ENCODE peak calls at places on chromosome 19, in ten cellular contexts. One of them, this sample, is unnamed.

GRCh38 chr19:40521276-40521675 is 54.5 kb downstream of the SPTBN4 start:
- DNase-seq in A172: no peak
- DNase-seq in stimulated activated CD8-positive, alpha-beta memory T cell treated with anti-CD3 and anti-CD28 coated beads, Interleukin-2, amount 100 ng/mL, for 48 hours: no peak
- DNase-seq in testis: no peak
- DNase-seq in mucosa of descending colon: no peak
- DNase-seq in stimulated activated CD4-positive, alpha-beta T cell treated with anti-CD3 and anti-CD28 coated beads, Interleukin-2, amount 100 ng/mL, for 24 hours: no peak
- DNase-seq in putamen: no peak
- DNase-seq in neural progenitor cell: no peak
- DNase-seq in iris pigment epithelial cell: peak; percentile 35
- DNase-seq in progenitor cell of endocrine pancreas: no peak
- DNase-seq in this sample: no peak

GRCh38 chr19:12774588-12775555 is at the start of gene HOOK2:
- DNase-seq in testis: peak; percentile 66
- DNase-seq in putamen: no peak
- DNase-seq in iris pigment epithelial cell: no peak
- DNase-seq in A172: no peak
- DNase-seq in mucosa of descending colon: peak; percentile 97
- DNase-seq in stimulated activated CD4-positive, alpha-beta T cell treated with anti-CD3 and anti-CD28 coated beads, Interleukin-2, amount 100 ng/mL, for 24 hours: peak; percentile 34
- DNase-seq in stimulated activated CD8-positive, alpha-beta memory T cell treated with anti-CD3 and anti-CD28 coated beads, Interleukin-2, amount 100 ng/mL, for 48 hours: no peak
- DNase-seq in progenitor cell of endocrine pancreas: peak; percentile 94
- DNase-seq in neural progenitor cell: peak; percentile 37
- DNase-seq in this sample: no peak

GRCh38 chr19:41064974-41065569 is 23.2 kb upstream of the CYP2A13 start:
- DNase-seq in progenitor cell of endocrine pancreas: no peak
- DNase-seq in putamen: no peak
- DNase-seq in mucosa of descending colon: no peak
- DNase-seq in testis: peak; percentile 47
- DNase-seq in stimulated activated CD4-positive, alpha-beta T cell treated with anti-CD3 and anti-CD28 coated beads, Interleukin-2, amount 100 ng/mL, for 24 hours: no peak
- DNase-seq in A172: peak; percentile 40
- DNase-seq in iris pigment epithelial cell: peak; percentile 53
- DNase-seq in stimulated activated CD8-positive, alpha-beta memory T cell treated with anti-CD3 and anti-CD28 coated beads, Interleukin-2, amount 100 ng/mL, for 48 hours: no peak
- DNase-seq in neural progenitor cell: peak; percentile 38
- DNase-seq in this sample: no peak

GRCh38 chr19:21398851-21399250 is 1.9 kb downstream of the ZNF493 start:
- DNase-seq in putamen: no peak
- DNase-seq in stimulated activated CD4-positive, alpha-beta T cell treated with anti-CD3 and anti-CD28 coated beads, Interleukin-2, amount 100 ng/mL, for 24 hours: no peak
- DNase-seq in stimulated activated CD8-positive, alpha-beta memory T cell treated with anti-CD3 and anti-CD28 coated beads, Interleukin-2, amount 100 ng/mL, for 48 hours: no peak
- DNase-seq in iris pigment epithelial cell: peak; percentile 51
- DNase-seq in testis: no peak
- DNase-seq in progenitor cell of endocrine pancreas: no peak
- DNase-seq in mucosa of descending colon: no peak
- DNase-seq in A172: no peak
- DNase-seq in neural progenitor cell: no peak
- DNase-seq in this sample: no peak

GRCh38 chr19:35767288-35768081 is 7.9 kb upstream of the ARHGAP33 start:
- DNase-seq in A172: no peak
- DNase-seq in neural progenitor cell: peak; percentile 65
- DNase-seq in testis: peak; percentile 71
- DNase-seq in putamen: no peak
- DNase-seq in stimulated activated CD4-positive, alpha-beta T cell treated with anti-CD3 and anti-CD28 coated beads, Interleukin-2, amount 100 ng/mL, for 24 hours: no peak
- DNase-seq in iris pigment epithelial cell: no peak
- DNase-seq in stimulated activated CD8-positive, alpha-beta memory T cell treated with anti-CD3 and anti-CD28 coated beads, Interleukin-2, amount 100 ng/mL, for 48 hours: no peak
- DNase-seq in mucosa of descending colon: no peak
- DNase-seq in progenitor cell of endocrine pancreas: peak; percentile 63
- DNase-seq in this sample: no peak

GRCh38 chr19:42412223-42412622 is 15.0 kb downstream of the LIPE start:
- DNase-seq in neural progenitor cell: peak; percentile 33
- DNase-seq in stimulated activated CD4-positive, alpha-beta T cell treated with anti-CD3 and anti-CD28 coated beads, Interleukin-2, amount 100 ng/mL, for 24 hours: no peak
- DNase-seq in iris pigment epithelial cell: no peak
- DNase-seq in stimulated activated CD8-positive, alpha-beta memory T cell treated with anti-CD3 and anti-CD28 coated beads, Interleukin-2, amount 100 ng/mL, for 48 hours: no peak
- DNase-seq in mucosa of descending colon: peak; percentile 86
- DNase-seq in progenitor cell of endocrine pancreas: no peak
- DNase-seq in testis: no peak
- DNase-seq in putamen: peak; percentile 85
- DNase-seq in A172: peak; percentile 38
- DNase-seq in this sample: peak; percentile 93

GRCh38 chr19:50808856-50809255 is 14.7 kb downstream of the KLK1 start:
- DNase-seq in iris pigment epithelial cell: no peak
- DNase-seq in progenitor cell of endocrine pancreas: no peak
- DNase-seq in testis: no peak
- DNase-seq in putamen: no peak
- DNase-seq in neural progenitor cell: no peak
- DNase-seq in stimulated activated CD4-positive, alpha-beta T cell treated with anti-CD3 and anti-CD28 coated beads, Interleukin-2, amount 100 ng/mL, for 24 hours: no peak
- DNase-seq in A172: no peak
- DNase-seq in mucosa of descending colon: no peak
- DNase-seq in stimulated activated CD8-positive, alpha-beta memory T cell treated with anti-CD3 and anti-CD28 coated beads, Interleukin-2, amount 100 ng/mL, for 48 hours: no peak
- DNase-seq in this sample: no peak

GRCh38 chr19:42596391-42597071 is 1.8 kb upstream of the CEACAM8 start:
- DNase-seq in stimulated activated CD8-positive, alpha-beta memory T cell treated with anti-CD3 and anti-CD28 coated beads, Interleukin-2, amount 100 ng/mL, for 48 hours: peak; percentile 4
- DNase-seq in mucosa of descending colon: peak; percentile 71
- DNase-seq in stimulated activated CD4-positive, alpha-beta T cell treated with anti-CD3 and anti-CD28 coated beads, Interleukin-2, amount 100 ng/mL, for 24 hours: peak; percentile 57
- DNase-seq in testis: peak; percentile 55
- DNase-seq in A172: peak; percentile 10
- DNase-seq in putamen: peak; percentile 6
- DNase-seq in progenitor cell of endocrine pancreas: peak; percentile 48
- DNase-seq in neural progenitor cell: peak; percentile 54
- DNase-seq in iris pigment epithelial cell: peak; percentile 8
- DNase-seq in this sample: peak; percentile 13

GRCh38 chr19:55902080-55902751 is 29.9 kb downstream of the NLRP13 start:
- DNase-seq in A172: no peak
- DNase-seq in testis: no peak
- DNase-seq in progenitor cell of endocrine pancreas: no peak
- DNase-seq in neural progenitor cell: no peak
- DNase-seq in putamen: no peak
- DNase-seq in mucosa of descending colon: no peak
- DNase-seq in stimulated activated CD8-positive, alpha-beta memory T cell treated with anti-CD3 and anti-CD28 coated beads, Interleukin-2, amount 100 ng/mL, for 48 hours: no peak
- DNase-seq in stimulated activated CD4-positive, alpha-beta T cell treated with anti-CD3 and anti-CD28 coated beads, Interleukin-2, amount 100 ng/mL, for 24 hours: no peak
- DNase-seq in iris pigment epithelial cell: no peak
- DNase-seq in this sample: no peak

GRCh38 chr19:49272204-49272603 is 52.8 kb downstream of the SLC6A16 start:
- DNase-seq in stimulated activated CD4-positive, alpha-beta T cell treated with anti-CD3 and anti-CD28 coated beads, Interleukin-2, amount 100 ng/mL, for 24 hours: no peak
- DNase-seq in stimulated activated CD8-positive, alpha-beta memory T cell treated with anti-CD3 and anti-CD28 coated beads, Interleukin-2, amount 100 ng/mL, for 48 hours: no peak
- DNase-seq in putamen: no peak
- DNase-seq in A172: peak; percentile 67
- DNase-seq in progenitor cell of endocrine pancreas: no peak
- DNase-seq in iris pigment epithelial cell: peak; percentile 74
- DNase-seq in neural progenitor cell: no peak
- DNase-seq in mucosa of descending colon: no peak
- DNase-seq in testis: no peak
- DNase-seq in this sample: no peak

GRCh38 chr19:33280351-33280921 is 21.9 kb downstream of the CEBPA start:
- DNase-seq in iris pigment epithelial cell: no peak
- DNase-seq in neural progenitor cell: no peak
- DNase-seq in mucosa of descending colon: no peak
- DNase-seq in stimulated activated CD8-positive, alpha-beta memory T cell treated with anti-CD3 and anti-CD28 coated beads, Interleukin-2, amount 100 ng/mL, for 48 hours: no peak
- DNase-seq in testis: no peak
- DNase-seq in progenitor cell of endocrine pancreas: no peak
- DNase-seq in putamen: no peak
- DNase-seq in A172: peak; percentile 42
- DNase-seq in stimulated activated CD4-positive, alpha-beta T cell treated with anti-CD3 and anti-CD28 coated beads, Interleukin-2, amount 100 ng/mL, for 24 hours: peak; percentile 60
- DNase-seq in this sample: peak; percentile 40

GRCh38 chr19:32363175-32363574 is 17.8 kb downstream of the ZNF507 start:
- DNase-seq in iris pigment epithelial cell: peak; percentile 74
- DNase-seq in A172: no peak
- DNase-seq in stimulated activated CD8-positive, alpha-beta memory T cell treated with anti-CD3 and anti-CD28 coated beads, Interleukin-2, amount 100 ng/mL, for 48 hours: no peak
- DNase-seq in mucosa of descending colon: no peak
- DNase-seq in testis: no peak
- DNase-seq in progenitor cell of endocrine pancreas: no peak
- DNase-seq in neural progenitor cell: no peak
- DNase-seq in putamen: no peak
- DNase-seq in stimulated activated CD4-positive, alpha-beta T cell treated with anti-CD3 and anti-CD28 coated beads, Interleukin-2, amount 100 ng/mL, for 24 hours: no peak
- DNase-seq in this sample: peak; percentile 57

GRCh38 chr19:39501340-39501739 is 2.6 kb downstream of the DLL3 start:
- DNase-seq in mucosa of descending colon: no peak
- DNase-seq in testis: no peak
- DNase-seq in A172: no peak
- DNase-seq in putamen: no peak
- DNase-seq in iris pigment epithelial cell: no peak
- DNase-seq in neural progenitor cell: no peak
- DNase-seq in progenitor cell of endocrine pancreas: no peak
- DNase-seq in stimulated activated CD8-positive, alpha-beta memory T cell treated with anti-CD3 and anti-CD28 coated beads, Interleukin-2, amount 100 ng/mL, for 48 hours: no peak
- DNase-seq in stimulated activated CD4-positive, alpha-beta T cell treated with anti-CD3 and anti-CD28 coated beads, Interleukin-2, amount 100 ng/mL, for 24 hours: no peak
- DNase-seq in this sample: no peak

GRCh38 chr19:36686365-36687213 is 823 bp upstream of the ZNF567 start:
- DNase-seq in stimulated activated CD8-positive, alpha-beta memory T cell treated with anti-CD3 and anti-CD28 coated beads, Interleukin-2, amount 100 ng/mL, for 48 hours: no peak
- DNase-seq in testis: no peak
- DNase-seq in mucosa of descending colon: peak; percentile 36
- DNase-seq in stimulated activated CD4-positive, alpha-beta T cell treated with anti-CD3 and anti-CD28 coated beads, Interleukin-2, amount 100 ng/mL, for 24 hours: no peak
- DNase-seq in A172: peak; percentile 7
- DNase-seq in progenitor cell of endocrine pancreas: no peak
- DNase-seq in putamen: no peak
- DNase-seq in neural progenitor cell: peak; percentile 19
- DNase-seq in iris pigment epithelial cell: peak; percentile 20
- DNase-seq in this sample: no peak

GRCh38 chr19:41626877-41627276 is at the start of gene CEACAM4:
- DNase-seq in A172: no peak
- DNase-seq in testis: no peak
- DNase-seq in mucosa of descending colon: no peak
- DNase-seq in putamen: no peak
- DNase-seq in stimulated activated CD8-positive, alpha-beta memory T cell treated with anti-CD3 and anti-CD28 coated beads, Interleukin-2, amount 100 ng/mL, for 48 hours: no peak
- DNase-seq in progenitor cell of endocrine pancreas: no peak
- DNase-seq in stimulated activated CD4-positive, alpha-beta T cell treated with anti-CD3 and anti-CD28 coated beads, Interleukin-2, amount 100 ng/mL, for 24 hours: no peak
- DNase-seq in iris pigment epithelial cell: no peak
- DNase-seq in neural progenitor cell: no peak
- DNase-seq in this sample: peak; percentile 14

GRCh38 chr19:17720487-17720839 is 1.2 kb downstream of the MAP1S start:
- DNase-seq in putamen: peak; percentile 38
- DNase-seq in progenitor cell of endocrine pancreas: no peak
- DNase-seq in stimulated activated CD8-positive, alpha-beta memory T cell treated with anti-CD3 and anti-CD28 coated beads, Interleukin-2, amount 100 ng/mL, for 48 hours: no peak
- DNase-seq in stimulated activated CD4-positive, alpha-beta T cell treated with anti-CD3 and anti-CD28 coated beads, Interleukin-2, amount 100 ng/mL, for 24 hours: no peak
- DNase-seq in mucosa of descending colon: no peak
- DNase-seq in A172: no peak
- DNase-seq in iris pigment epithelial cell: peak; percentile 16
- DNase-seq in neural progenitor cell: no peak
- DNase-seq in testis: no peak
- DNase-seq in this sample: no peak

GRCh38 chr19:18193388-18194207 is 580 bp downstream of the MPV17L2 start:
- DNase-seq in testis: peak; percentile 26
- DNase-seq in mucosa of descending colon: peak; percentile 38
- DNase-seq in neural progenitor cell: peak; percentile 45
- DNase-seq in A172: no peak
- DNase-seq in iris pigment epithelial cell: no peak
- DNase-seq in stimulated activated CD8-positive, alpha-beta memory T cell treated with anti-CD3 and anti-CD28 coated beads, Interleukin-2, amount 100 ng/mL, for 48 hours: no peak
- DNase-seq in putamen: no peak
- DNase-seq in progenitor cell of endocrine pancreas: no peak
- DNase-seq in stimulated activated CD4-positive, alpha-beta T cell treated with anti-CD3 and anti-CD28 coated beads, Interleukin-2, amount 100 ng/mL, for 24 hours: no peak
- DNase-seq in this sample: no peak

GRCh38 chr19:2983351-2984195 is 6.2 kb downstream of the TLE6 start:
- DNase-seq in neural progenitor cell: peak; percentile 92
- DNase-seq in stimulated activated CD8-positive, alpha-beta memory T cell treated with anti-CD3 and anti-CD28 coated beads, Interleukin-2, amount 100 ng/mL, for 48 hours: no peak
- DNase-seq in A172: peak; percentile 69
- DNase-seq in iris pigment epithelial cell: peak; percentile 28
- DNase-seq in mucosa of descending colon: peak; percentile 48
- DNase-seq in testis: peak; percentile 54
- DNase-seq in stimulated activated CD4-positive, alpha-beta T cell treated with anti-CD3 and anti-CD28 coated beads, Interleukin-2, amount 100 ng/mL, for 24 hours: no peak
- DNase-seq in putamen: no peak
- DNase-seq in progenitor cell of endocrine pancreas: peak; percentile 40
- DNase-seq in this sample: no peak

GRCh38 chr19:13022859-13023636 is 27.8 kb downstream of the NFIX start:
- DNase-seq in stimulated activated CD4-positive, alpha-beta T cell treated with anti-CD3 and anti-CD28 coated beads, Interleukin-2, amount 100 ng/mL, for 24 hours: no peak
- DNase-seq in mucosa of descending colon: peak; percentile 76
- DNase-seq in testis: peak; percentile 80
- DNase-seq in iris pigment epithelial cell: peak; percentile 95
- DNase-seq in stimulated activated CD8-positive, alpha-beta memory T cell treated with anti-CD3 and anti-CD28 coated beads, Interleukin-2, amount 100 ng/mL, for 48 hours: no peak
- DNase-seq in progenitor cell of endocrine pancreas: no peak
- DNase-seq in A172: peak; percentile 93
- DNase-seq in putamen: peak; percentile 96
- DNase-seq in neural progenitor cell: peak; percentile 77
- DNase-seq in this sample: peak; percentile 97

GRCh38 chr19:3365093-3365446 is 1.3 kb upstream of the NFIC start:
- DNase-seq in A172: no peak
- DNase-seq in progenitor cell of endocrine pancreas: no peak
- DNase-seq in putamen: no peak
- DNase-seq in mucosa of descending colon: no peak
- DNase-seq in iris pigment epithelial cell: no peak
- DNase-seq in stimulated activated CD8-positive, alpha-beta memory T cell treated with anti-CD3 and anti-CD28 coated beads, Interleukin-2, amount 100 ng/mL, for 48 hours: no peak
- DNase-seq in stimulated activated CD4-positive, alpha-beta T cell treated with anti-CD3 and anti-CD28 coated beads, Interleukin-2, amount 100 ng/mL, for 24 hours: no peak
- DNase-seq in testis: no peak
- DNase-seq in neural progenitor cell: no peak
- DNase-seq in this sample: no peak

GRCh38 chr19:2064395-2064787 is 13.3 kb upstream of the MKNK2 start:
- DNase-seq in testis: no peak
- DNase-seq in mucosa of descending colon: no peak
- DNase-seq in stimulated activated CD8-positive, alpha-beta memory T cell treated with anti-CD3 and anti-CD28 coated beads, Interleukin-2, amount 100 ng/mL, for 48 hours: no peak
- DNase-seq in neural progenitor cell: no peak
- DNase-seq in A172: no peak
- DNase-seq in iris pigment epithelial cell: no peak
- DNase-seq in putamen: no peak
- DNase-seq in progenitor cell of endocrine pancreas: no peak
- DNase-seq in stimulated activated CD4-positive, alpha-beta T cell treated with anti-CD3 and anti-CD28 coated beads, Interleukin-2, amount 100 ng/mL, for 24 hours: no peak
- DNase-seq in this sample: no peak

GRCh38 chr19:38152461-38153379 is 71.3 kb downstream of the DPF1 start:
- DNase-seq in iris pigment epithelial cell: peak; percentile 48
- DNase-seq in neural progenitor cell: no peak
- DNase-seq in progenitor cell of endocrine pancreas: no peak
- DNase-seq in stimulated activated CD8-positive, alpha-beta memory T cell treated with anti-CD3 and anti-CD28 coated beads, Interleukin-2, amount 100 ng/mL, for 48 hours: no peak
- DNase-seq in A172: peak; percentile 70
- DNase-seq in putamen: no peak
- DNase-seq in mucosa of descending colon: no peak
- DNase-seq in testis: no peak
- DNase-seq in stimulated activated CD4-positive, alpha-beta T cell treated with anti-CD3 and anti-CD28 coated beads, Interleukin-2, amount 100 ng/mL, for 24 hours: no peak
- DNase-seq in this sample: no peak

GRCh38 chr19:42343344-42344110 is 18.1 kb downstream of the MEGF8 start:
- DNase-seq in putamen: no peak
- DNase-seq in progenitor cell of endocrine pancreas: no peak
- DNase-seq in neural progenitor cell: peak; percentile 52
- DNase-seq in testis: no peak
- DNase-seq in A172: no peak
- DNase-seq in stimulated activated CD8-positive, alpha-beta memory T cell treated with anti-CD3 and anti-CD28 coated beads, Interleukin-2, amount 100 ng/mL, for 48 hours: no peak
- DNase-seq in iris pigment epithelial cell: no peak
- DNase-seq in stimulated activated CD4-positive, alpha-beta T cell treated with anti-CD3 and anti-CD28 coated beads, Interleukin-2, amount 100 ng/mL, for 24 hours: no peak
- DNase-seq in mucosa of descending colon: no peak
- DNase-seq in this sample: no peak

GRCh38 chr19:4144666-4145261 is 8.7 kb upstream of the CREB3L3 start:
- DNase-seq in neural progenitor cell: no peak
- DNase-seq in A172: peak; percentile 86
- DNase-seq in mucosa of descending colon: peak; percentile 71
- DNase-seq in testis: no peak
- DNase-seq in stimulated activated CD8-positive, alpha-beta memory T cell treated with anti-CD3 and anti-CD28 coated beads, Interleukin-2, amount 100 ng/mL, for 48 hours: no peak
- DNase-seq in iris pigment epithelial cell: no peak
- DNase-seq in putamen: no peak
- DNase-seq in stimulated activated CD4-positive, alpha-beta T cell treated with anti-CD3 and anti-CD28 coated beads, Interleukin-2, amount 100 ng/mL, for 24 hours: no peak
- DNase-seq in progenitor cell of endocrine pancreas: no peak
- DNase-seq in this sample: no peak

GRCh38 chr19:29375429-29376093 is 150.2 kb upstream of the VSTM2B start:
- DNase-seq in A172: no peak
- DNase-seq in stimulated activated CD8-positive, alpha-beta memory T cell treated with anti-CD3 and anti-CD28 coated beads, Interleukin-2, amount 100 ng/mL, for 48 hours: no peak
- DNase-seq in progenitor cell of endocrine pancreas: no peak
- DNase-seq in testis: no peak
- DNase-seq in mucosa of descending colon: no peak
- DNase-seq in stimulated activated CD4-positive, alpha-beta T cell treated with anti-CD3 and anti-CD28 coated beads, Interleukin-2, amount 100 ng/mL, for 24 hours: no peak
- DNase-seq in putamen: no peak
- DNase-seq in iris pigment epithelial cell: no peak
- DNase-seq in neural progenitor cell: no peak
- DNase-seq in this sample: no peak

GRCh38 chr19:7849631-7850428 is 19.8 kb downstream of the EVI5L start:
- DNase-seq in mucosa of descending colon: no peak
- DNase-seq in stimulated activated CD4-positive, alpha-beta T cell treated with anti-CD3 and anti-CD28 coated beads, Interleukin-2, amount 100 ng/mL, for 24 hours: no peak
- DNase-seq in testis: no peak
- DNase-seq in A172: no peak
- DNase-seq in neural progenitor cell: no peak
- DNase-seq in stimulated activated CD8-positive, alpha-beta memory T cell treated with anti-CD3 and anti-CD28 coated beads, Interleukin-2, amount 100 ng/mL, for 48 hours: no peak
- DNase-seq in progenitor cell of endocrine pancreas: no peak
- DNase-seq in iris pigment epithelial cell: no peak
- DNase-seq in putamen: no peak
- DNase-seq in this sample: no peak

GRCh38 chr19:44777715-44778347 is at the start of gene CBLC:
- DNase-seq in A172: no peak
- DNase-seq in iris pigment epithelial cell: no peak
- DNase-seq in neural progenitor cell: peak; percentile 89
- DNase-seq in testis: peak; percentile 60
- DNase-seq in stimulated activated CD4-positive, alpha-beta T cell treated with anti-CD3 and anti-CD28 coated beads, Interleukin-2, amount 100 ng/mL, for 24 hours: no peak
- DNase-seq in mucosa of descending colon: peak; percentile 91
- DNase-seq in progenitor cell of endocrine pancreas: peak; percentile 76
- DNase-seq in putamen: no peak
- DNase-seq in stimulated activated CD8-positive, alpha-beta memory T cell treated with anti-CD3 and anti-CD28 coated beads, Interleukin-2, amount 100 ng/mL, for 48 hours: no peak
- DNase-seq in this sample: no peak

GRCh38 chr19:13817615-13818371 is 22.6 kb downstream of the ZSWIM4 start:
- DNase-seq in iris pigment epithelial cell: no peak
- DNase-seq in testis: peak; percentile 29
- DNase-seq in progenitor cell of endocrine pancreas: peak; percentile 51
- DNase-seq in A172: no peak
- DNase-seq in putamen: no peak
- DNase-seq in mucosa of descending colon: peak; percentile 91
- DNase-seq in stimulated activated CD8-positive, alpha-beta memory T cell treated with anti-CD3 and anti-CD28 coated beads, Interleukin-2, amount 100 ng/mL, for 48 hours: no peak
- DNase-seq in neural progenitor cell: peak; percentile 94
- DNase-seq in stimulated activated CD4-positive, alpha-beta T cell treated with anti-CD3 and anti-CD28 coated beads, Interleukin-2, amount 100 ng/mL, for 24 hours: no peak
- DNase-seq in this sample: no peak